ENCODE peak calls at places on chromosomes 6 and 20, in seven cellular contexts. S, X, W, H, P, V and J are unnamed samples. For H3K4me1, the result is how much of the 10 kb centered on the place peaks cover.

GRCh38 chr6:42960243-42961019 is at the start of gene GNMT:
- DNase-seq in V (no peak), P (peak), X (peak), H (no peak), W (peak), S (peak), J (peak)

GRCh38 chr20:35215066-35215956 is 11.2 kb upstream of the MMP24 start:
- DNase-seq in W (no peak), P (no peak), X (no peak), S (peak), H (no peak), V (no peak), J (no peak)

GRCh38 chr20:25278636-25279361 is 30.9 kb downstream of the PYGB start:
- DNase-seq in X (no peak), H (peak), W (peak), S (peak), P (no peak), V (no peak), J (no peak)

GRCh38 chr20:11453430-11453829 is 464.3 kb upstream of the BTBD3 start:
- DNase-seq in P (no peak), S (peak), V (no peak), H (no peak), W (no peak), X (no peak), J (no peak)

GRCh38 chr6:13398421-13398994 is 70.2 kb upstream of the TBC1D7 start:
- DNase-seq in X (no peak), W (no peak), P (peak), V (no peak), S (no peak), H (no peak), J (no peak)

GRCh38 chr6:36487698-36488097 is 44.9 kb downstream of the KCTD20 start:
- DNase-seq in X (no peak), H (no peak), V (no peak), S (no peak), W (no peak), P (no peak), J (no peak)

GRCh38 chr6:25601797-25602679 is 50.0 kb upstream of the SCGN start:
- DNase-seq in V (peak), H (no peak), W (no peak), P (peak), S (no peak), X (no peak), J (peak)

GRCh38 chr6:108168026-108168463 is 2.2 kb downstream of the NR2E1 start:
- DNase-seq in V (no peak), S (peak), P (no peak), X (no peak), H (no peak), W (no peak), J (no peak)

GRCh38 chr6:125104425-125104824 is 49.1 kb upstream of the TPD52L1 start:
- DNase-seq in P (peak), H (no peak), W (no peak), S (peak), V (no peak), X (no peak), J (no peak)

GRCh38 chr20:53900380-53900999 is 169.9 kb downstream of the BCAS1 start:
- DNase-seq in V (no peak), P (no peak), X (no peak), W (no peak), S (peak), H (no peak), J (no peak)

GRCh38 chr6:111626446-111626845 is 20.8 kb upstream of the TRAF3IP2 start:
- DNase-seq in S (no peak), P (no peak), V (no peak), X (peak), W (no peak), H (no peak), J (no peak)

GRCh38 chr6:12009904-12010634 is 2.0 kb upstream of the HIVEP1 start:
- DNase-seq in W (no peak), H (no peak), S (peak), X (no peak), V (no peak), P (no peak), J (no peak)

GRCh38 chr6:90493332-90493731 is 93.5 kb downstream of the MAP3K7 start:
- DNase-seq in S (peak), X (no peak), W (no peak), V (no peak), P (no peak), H (no peak), J (no peak)

GRCh38 chr6:133583907-133584306 is 305.0 kb upstream of the TCF21 start:
- DNase-seq in P (no peak), X (no peak), S (no peak), V (no peak), H (no peak), W (no peak), J (no peak)

GRCh38 chr20:57693670-57694329 is 16.0 kb downstream of the PMEPA1 start:
- DNase-seq in W (no peak), P (no peak), S (no peak), X (no peak), H (no peak), V (peak), J (no peak)

GRCh38 chr20:24958506-24959385 is 9.7 kb downstream of the CST7 start:
- DNase-seq in H (peak), X (no peak), S (no peak), V (no peak), P (no peak), W (peak), J (no peak)

GRCh38 chr20:53258741-53259140 is 286.6 kb downstream of the TSHZ2 start:
- DNase-seq in X (no peak), H (no peak), P (no peak), V (no peak), W (no peak), S (no peak), J (no peak)

GRCh38 chr6:14079971-14080370 is 37.6 kb upstream of the CD83 start:
- DNase-seq in H (no peak), V (no peak), S (no peak), X (no peak), W (no peak), P (no peak), J (no peak)

GRCh38 chr20:10619427-10619826 is 54.4 kb downstream of the JAG1 start:
- DNase-seq in H (no peak), V (no peak), S (peak), W (no peak), P (no peak), X (no peak), J (no peak)

GRCh38 chr6:91476000-91476399 is 889.1 kb upstream of the MAP3K7 start:
- DNase-seq in V (no peak), P (peak), W (no peak), S (no peak), X (no peak), H (no peak), J (no peak)

GRCh38 chr6:13478525-13478962 is 8.9 kb downstream of the GFOD1 start:
- DNase-seq in V (peak), H (no peak), S (no peak), P (no peak), X (no peak), W (no peak), J (no peak)

GRCh38 chr6:114390176-114390575 is 47.4 kb upstream of the HS3ST5 start:
- DNase-seq in S (no peak), H (no peak), P (no peak), V (no peak), X (no peak), W (no peak), J (no peak)

GRCh38 chr20:35312348-35312747 is 20.1 kb upstream of the FAM83C start:
- DNase-seq in X (no peak), P (no peak), V (no peak), H (no peak), S (peak), W (no peak), J (no peak)

GRCh38 chr6:106688177-106688951 is 59.0 kb downstream of the QRSL1 start:
- DNase-seq in P (no peak), H (no peak), S (no peak), V (peak), W (no peak), X (no peak), J (no peak)

GRCh38 chr6:133951881-133952814 is 876 bp upstream of the TBPL1 start:
- DNase-seq in W (peak), H (peak), X (peak), P (peak), V (peak), S (peak), J (peak)

GRCh38 chr20:62494980-62495797 is 19.4 kb upstream of the GATA5 start:
- DNase-seq in H (no peak), W (no peak), X (no peak), S (no peak), P (no peak), V (no peak), J (no peak)

GRCh38 chr6:56145616-56146015 is 101.8 kb downstream of the COL21A1 start:
- DNase-seq in X (no peak), H (no peak), P (no peak), V (no peak), S (peak), W (no peak), J (no peak)

GRCh38 chr6:6972456-6972855 is 135.3 kb upstream of the RREB1 start:
- DNase-seq in S (no peak), X (no peak), P (no peak), W (no peak), H (no peak), V (no peak), J (no peak)

GRCh38 chr6:42079941-42080464 is 29.7 kb downstream of the TAF8 start:
- DNase-seq in X (no peak), H (no peak), V (no peak), W (no peak), P (no peak), S (no peak), J (no peak)

GRCh38 chr20:3777726-3778629 is 3.3 kb downstream of the SPEF1 start:
- DNase-seq in W (peak), S (peak), X (peak), P (peak), H (peak), V (no peak), J (no peak)

GRCh38 chr6:158231551-158232444 is 63.6 kb downstream of the GTF2H5 start:
- DNase-seq in X (peak), P (peak), S (peak), W (peak), H (peak), V (peak), J (peak)

GRCh38 chr20:18287546-18287914 is 797 bp upstream of the ZNF133 start:
- DNase-seq in H (no peak), P (no peak), S (peak), W (peak), X (no peak), V (no peak), J (no peak)

GRCh38 chr20:41072099-41072798 is 43.6 kb downstream of the TOP1 start:
- DNase-seq in H (no peak), P (no peak), S (peak), V (no peak), X (no peak), W (peak), J (no peak)

GRCh38 chr6:149385998-149386646 is 13.9 kb upstream of the SUMO4 start:
- DNase-seq in W (no peak), H (no peak), X (no peak), V (no peak), S (no peak), P (no peak), J (no peak)

GRCh38 chr6:30816791-30817739 is 67.3 kb upstream of the DDR1 start:
- DNase-seq in V (no peak), P (no peak), X (no peak), H (no peak), S (no peak), W (no peak), J (no peak)
- H3K4me1 ChIP-seq in V (under half), P (under half), X (half or more), H (under half), S (under half), W (under half), J (under half)

GRCh38 chr6:67759001-67759400 is 876.1 kb upstream of the ADGRB3 start:
- DNase-seq in S (no peak), X (no peak), V (no peak), W (no peak), H (no peak), P (no peak), J (no peak)
- H3K4me1 ChIP-seq in S (under half), X (under half), V (under half), W (under half), H (under half), P (under half), J (under half)

GRCh38 chr6:121698617-121699016 is 263.2 kb downstream of the GJA1 start:
- DNase-seq in X (no peak), V (no peak), P (no peak), S (no peak), W (no peak), H (no peak), J (no peak)

GRCh38 chr6:121697921-121698320 is 262.5 kb downstream of the GJA1 start:
- DNase-seq in V (no peak), X (no peak), H (no peak), P (no peak), S (no peak), W (no peak), J (no peak)

GRCh38 chr6:121691126-121691540 is 255.7 kb downstream of the GJA1 start:
- DNase-seq in P (no peak), V (no peak), S (no peak), H (no peak), W (no peak), X (no peak), J (no peak)

GRCh38 chr6:121694389-121695185 is 259.1 kb downstream of the GJA1 start:
- DNase-seq in P (no peak), W (no peak), H (no peak), V (no peak), X (no peak), S (no peak), J (no peak)

GRCh38 chr6:121695346-121695745 is 259.9 kb downstream of the GJA1 start:
- DNase-seq in P (no peak), H (no peak), W (no peak), S (no peak), X (no peak), V (no peak), J (no peak)
- H3K4me1 ChIP-seq in P (under half), H (under half), W (under half), S (half or more), X (under half), V (under half), J (under half)

GRCh38 chr20:49275634-49276033 is 2.2 kb downstream of the ZNFX1 start:
- DNase-seq in S (no peak), H (no peak), V (no peak), X (no peak), P (no peak), W (no peak), J (no peak)

GRCh38 chr20:49276201-49276894 is 1.5 kb downstream of the ZNFX1 start:
- DNase-seq in H (peak), X (no peak), W (no peak), V (peak), S (peak), P (no peak), J (no peak)

GRCh38 chr20:49278036-49278816 is at the start of gene ZNFX1:
- DNase-seq in X (peak), W (peak), P (peak), S (peak), H (peak), V (peak), J (peak)

GRCh38 chr20:49277786-49278035 is 146 bp downstream of the ZNFX1 start:
- DNase-seq in V (no peak), W (no peak), H (no peak), S (no peak), X (no peak), P (no peak), J (no peak)

GRCh38 chr20:49276895-49277785 is 717 bp downstream of the ZNFX1 start:
- DNase-seq in V (peak), P (no peak), H (peak), S (no peak), X (peak), W (peak), J (peak)
- H3K4me1 ChIP-seq in V (under half), P (under half), H (half or more), S (under half), X (half or more), W (half or more), J (half or more)

GRCh38 chr20:31712564-31713311 is 9.9 kb downstream of the BCL2L1 start:
- DNase-seq in H (no peak), S (peak), V (no peak), X (peak), W (peak), P (peak), J (no peak)

GRCh38 chr20:31711416-31712111 is 11.1 kb downstream of the BCL2L1 start:
- DNase-seq in H (no peak), X (no peak), P (no peak), V (no peak), W (no peak), S (no peak), J (no peak)

GRCh38 chr20:31715766-31716165 is 6.9 kb downstream of the BCL2L1 start:
- DNase-seq in H (no peak), V (no peak), W (no peak), S (no peak), X (no peak), P (no peak), J (no peak)

GRCh38 chr20:31712112-31712553 is 10.5 kb downstream of the BCL2L1 start:
- DNase-seq in S (no peak), P (peak), W (peak), X (no peak), V (no peak), H (no peak), J (no peak)

DNA sequence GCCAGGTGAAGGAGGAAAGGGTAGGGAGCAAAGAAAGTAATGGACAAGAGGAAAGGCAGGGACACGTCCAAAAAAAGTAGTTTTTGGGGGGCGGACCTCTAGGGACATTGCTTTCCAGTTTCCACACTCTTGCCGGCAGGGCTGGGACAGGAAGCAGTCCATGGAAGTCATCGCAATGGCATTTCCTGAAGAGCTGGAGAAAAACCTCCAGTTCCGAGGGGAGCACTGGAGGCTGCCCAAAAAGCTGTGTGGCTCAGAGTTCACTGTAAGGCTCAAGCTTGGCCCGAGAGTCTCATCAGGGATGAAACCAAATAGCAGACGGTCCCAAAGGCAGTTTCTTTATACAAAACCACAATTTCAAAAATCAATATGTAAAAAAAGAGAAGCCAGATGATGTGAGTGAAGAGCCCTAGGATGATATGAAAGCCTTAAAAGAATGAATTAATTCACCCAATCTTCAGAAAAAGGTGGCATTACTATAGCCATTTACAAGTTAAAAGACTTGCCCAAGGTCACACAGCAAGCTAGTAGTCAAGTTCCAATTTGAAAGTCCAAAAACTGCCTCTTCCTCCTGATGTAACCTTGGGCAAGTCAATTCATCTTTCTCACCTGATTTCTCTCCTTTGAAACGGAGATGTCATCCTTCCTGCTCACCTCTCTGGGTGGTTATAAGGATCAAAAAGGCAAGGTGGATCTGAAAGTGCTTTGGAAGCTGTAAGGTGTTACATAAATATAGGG is 9.2 kb downstream of the BCL2L1 start:
- DNase-seq in H (no peak), V (no peak), X (peak), S (peak), W (peak), P (no peak), J (no peak)
- H3K4me1 ChIP-seq in H (half or more), V (half or more), X (half or more), S (half or more), W (half or more), P (under half), J (half or more)